ENCODE peak calls at places on chromosomes 16 and 17, in seven cellular contexts. K is psoas muscle; B is heart right ventricle; L is lower lobe of right lung; E is esophagus squamous epithelium; P is CD8-positive, alpha-beta T cell; G is adrenal gland. Z is an unnamed sample. For H3K4me1 and H3K36me3, the result is how much of the 10 kb centered on the place peaks cover.

GRCh38 chr16:84177740-84178070 is 9.2 kb downstream of the TAF1C start:
- DNase-seq in B (no peak), L (no peak), P (no peak), G (no peak), K (no peak), E (no peak), Z (no peak)

GRCh38 chr17:44112284-44113280 is 10.9 kb downstream of the HDAC5 start:
- DNase-seq in G (peak), L (no peak), P (no peak), B (peak), E (no peak), K (peak), Z (peak)

GRCh38 chr17:50206604-50207293 is 5.3 kb upstream of the COL1A1 start:
- DNase-seq in P (no peak), E (no peak), B (peak), L (no peak), G (no peak), K (no peak), Z (peak)

GRCh38 chr16:78317871-78318270 is 218.4 kb downstream of the WWOX start:
- DNase-seq in K (no peak), P (no peak), G (no peak), B (no peak), E (no peak), L (no peak), Z (no peak)

GRCh38 chr16:89973654-89974335 is 25.2 kb downstream of the DEF8 start:
- DNase-seq in L (no peak), K (no peak), E (no peak), B (no peak), G (no peak), P (no peak), Z (no peak)

GRCh38 chr17:73551756-73552155 is 92.5 kb downstream of the SDK2 start:
- DNase-seq in P (no peak), L (no peak), K (no peak), B (no peak), E (no peak), G (no peak), Z (no peak)

GRCh38 chr16:24358117-24358516 is 102.0 kb downstream of the CACNG3 start:
- DNase-seq in E (no peak), G (no peak), P (no peak), L (no peak), K (no peak), B (no peak), Z (no peak)

GRCh38 chr16:76784530-76784929 is 406.5 kb upstream of the MON1B start:
- DNase-seq in K (no peak), L (no peak), P (no peak), E (no peak), G (no peak), B (no peak), Z (no peak)

GRCh38 chr16:74743668-74744299 is 30.8 kb downstream of the FA2H start:
- DNase-seq in L (peak), K (no peak), G (peak), E (no peak), P (no peak), B (no peak), Z (no peak)

GRCh38 chr16:61791465-61791864 is 244.8 kb downstream of the CDH8 start:
- DNase-seq in K (no peak), G (no peak), E (no peak), B (no peak), L (no peak), P (no peak), Z (no peak)

GRCh38 chr17:3647769-3648540 is 11.4 kb downstream of the CTNS start:
- DNase-seq in E (no peak), P (peak), G (peak), L (no peak), B (peak), K (peak), Z (peak)

GRCh38 chr17:38883592-38884526 is 14.0 kb downstream of the LASP1 start:
- DNase-seq in E (no peak), G (no peak), K (no peak), L (no peak), B (no peak), P (no peak), Z (no peak)
- H3K4me1 ChIP-seq in E (half or more), G (under half), K (under half), L (half or more), B (half or more), P (half or more), Z (half or more)

DNA sequence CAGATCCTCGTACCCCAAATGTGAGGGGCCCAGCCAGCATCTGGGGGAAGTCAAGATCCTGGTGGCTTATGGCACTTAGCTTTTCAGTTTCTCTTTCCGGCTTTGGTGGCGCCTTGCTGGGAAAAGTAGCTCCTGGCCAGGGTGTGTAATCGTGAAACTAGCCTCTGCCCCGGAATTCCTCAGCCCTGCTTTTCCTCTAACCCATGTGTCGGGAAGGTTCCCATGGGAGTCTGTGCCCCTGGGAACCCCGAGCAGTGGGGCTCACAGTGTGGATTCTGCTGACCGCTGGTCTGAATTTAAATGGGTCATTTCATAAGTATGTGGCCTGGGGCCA is 3.3 kb upstream of the SOCS1 start:
- DNase-seq in B (no peak), P (no peak), G (no peak), E (no peak), L (no peak), K (no peak), Z (no peak)
- H3K36me3 ChIP-seq in B (under half), P (under half), G (under half), E (under half), L (under half), K (under half), Z (under half)

GRCh38 chr17:48718162-48718780 is 4.0 kb downstream of the PRAC1 start:
- DNase-seq in K (no peak), E (no peak), G (no peak), P (no peak), L (no peak), B (no peak), Z (no peak)
- H3K4me3 ChIP-seq in K (no peak), E (no peak), G (no peak), P (no peak), L (no peak), B (no peak), Z (no peak)

GRCh38 chr17:76997981-76998531 is 129.9 kb downstream of the MGAT5B start:
- DNase-seq in E (no peak), L (no peak), G (no peak), K (no peak), B (no peak), P (peak), Z (no peak)
- H3K4me1 ChIP-seq in E (under half), L (under half), G (under half), K (under half), B (under half), P (half or more), Z (under half)

DNA sequence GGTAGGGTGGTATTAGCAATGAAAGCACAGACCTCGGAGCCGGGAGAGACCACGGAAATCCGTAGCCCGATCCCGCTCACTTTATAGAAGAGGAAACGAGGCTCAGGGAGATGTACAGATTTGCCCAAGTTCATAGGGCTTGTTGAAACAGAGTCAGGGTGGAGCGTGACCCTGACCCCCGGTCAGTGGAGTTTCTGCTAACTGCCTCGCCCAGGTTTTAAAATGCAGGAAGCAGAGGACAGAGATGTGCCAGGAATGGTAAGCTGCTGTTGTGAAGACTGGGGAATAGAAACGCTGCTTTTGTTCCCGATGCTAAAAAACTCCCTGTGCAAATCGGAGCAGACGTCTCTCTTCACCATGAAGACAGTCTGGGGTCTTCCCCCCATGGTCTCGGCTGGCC is 403.0 kb downstream of the SEC14L1 start:
- DNase-seq in K (no peak), L (no peak), B (no peak), P (no peak), G (no peak), E (no peak), Z (no peak)
- H3K36me3 ChIP-seq in K (under half), L (under half), B (under half), P (under half), G (under half), E (under half), Z (under half)

DNA sequence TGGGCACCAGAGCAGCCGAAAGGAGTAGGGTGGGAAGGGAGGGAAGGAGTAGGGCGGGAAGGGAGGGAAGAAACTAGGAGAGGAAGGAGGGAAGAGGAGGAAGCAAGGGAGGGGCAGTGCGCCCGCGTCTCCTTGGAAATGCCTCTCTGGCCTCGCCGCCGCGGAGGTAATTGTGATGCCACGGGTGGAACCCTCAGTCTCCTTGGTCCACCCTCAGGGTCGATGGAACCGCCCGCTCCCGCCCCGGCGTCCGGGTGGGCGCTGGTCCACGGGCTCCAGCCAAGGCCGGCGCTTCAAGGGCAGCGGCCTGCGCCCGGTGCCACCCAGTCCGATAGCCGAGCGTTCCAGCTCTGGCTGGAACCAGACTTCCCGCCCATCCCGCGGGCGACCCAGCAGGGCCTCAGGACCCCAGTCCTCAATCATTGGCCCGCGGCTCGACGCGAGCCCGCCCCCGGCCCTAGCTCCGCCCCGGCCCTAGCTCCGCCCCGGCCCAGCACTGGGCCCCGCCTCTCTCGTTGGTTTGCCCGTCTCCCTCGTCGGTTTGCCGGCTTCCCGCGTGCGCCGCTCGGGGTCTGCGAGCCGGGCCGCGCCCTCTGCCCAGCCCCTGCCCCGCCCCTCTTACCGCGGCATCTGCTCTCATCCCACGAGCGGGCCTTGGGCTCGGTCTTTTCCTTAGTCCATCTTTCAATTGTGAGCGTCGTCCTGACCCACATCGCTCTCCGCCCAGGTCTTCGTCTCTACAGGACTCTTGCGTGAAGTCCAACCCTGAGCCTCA is 553 bp downstream of the PROCA1 start:
- DNase-seq in E (peak), L (peak), B (peak), G (peak), K (peak), P (peak), Z (peak)
- H3K4me3 ChIP-seq in E (peak), L (peak), B (peak), G (no peak), K (peak), P (peak), Z (peak)

GRCh38 chr16:10990378-10990777 is 46.0 kb downstream of the CLEC16A start:
- DNase-seq in L (no peak), P (no peak), E (no peak), B (no peak), G (no peak), K (no peak), Z (no peak)

GRCh38 chr16:10989494-10989893 is 45.1 kb downstream of the CLEC16A start:
- DNase-seq in P (no peak), K (no peak), B (no peak), E (no peak), L (no peak), G (no peak), Z (no peak)

GRCh38 chr16:10987361-10988163 is 43.2 kb downstream of the CLEC16A start:
- DNase-seq in L (no peak), P (no peak), G (no peak), B (no peak), K (no peak), E (no peak), Z (no peak)

GRCh38 chr16:10988879-10989278 is 44.5 kb downstream of the CLEC16A start:
- DNase-seq in L (no peak), K (no peak), B (no peak), G (no peak), E (no peak), P (no peak), Z (no peak)

GRCh38 chr16:10988164-10988803 is 43.9 kb downstream of the CLEC16A start:
- DNase-seq in G (no peak), P (no peak), B (no peak), E (no peak), L (peak), K (no peak), Z (no peak)
- H3K4me1 ChIP-seq in G (under half), P (under half), B (under half), E (under half), L (under half), K (under half), Z (under half)

Z was measured in left ventricle myocardium inferior.